ENCODE peak calls at places on chromosomes 4 and X, in eight cellular contexts. D is mucosa of descending colon; Z is CD8-positive, alpha-beta memory T cell; W is mesendoderm; U is aorta; F is AG04449; J is A172; O is activated T-cell treated with anti-CD3 and anti-CD28 coated beads, Interleukin-2, amount 50 U/mL, for 72 hours. I is an unnamed sample.
A peak's percentile ranks its signal among the peaks of the same experiment; 100 is the strongest.

GRCh38 chr4:184396570-184397515 is 77.5 kb downstream of the IRF2 start:
- DNase-seq in U (no peak), F (no peak), Z (no peak), D (no peak), O (no peak), J (no peak), W (no peak), I (no peak)

GRCh38 chrX:46595084-46595483 is 21.5 kb downstream of the CHST7 start:
- DNase-seq in U (no peak), D (no peak), W (no peak), J (no peak), O (no peak), F (no peak), Z (no peak), I (no peak)

GRCh38 chr4:81052119-81053068 is 21.9 kb downstream of the BMP3 start:
- DNase-seq in Z (peak; percentile 12), D (no peak), J (peak; percentile 40), F (peak; percentile 9), W (peak; percentile 84), O (peak; percentile 39), U (no peak), I (peak; percentile 91)

GRCh38 chr4:23036503-23036902 is 343.8 kb downstream of the GBA3 start:
- DNase-seq in F (no peak), Z (no peak), W (no peak), U (no peak), D (no peak), O (no peak), J (no peak), I (no peak)

GRCh38 chr4:155954118-155954503 is 445 bp upstream of the CTSO start:
- DNase-seq in D (peak; percentile 50), O (no peak), F (no peak), Z (no peak), J (no peak), W (no peak), U (no peak), I (no peak)

GRCh38 chrX:40076750-40077149 is 21.0 kb downstream of the BCOR start:
- DNase-seq in O (no peak), Z (no peak), W (no peak), F (no peak), J (no peak), U (peak; percentile 36), D (no peak), I (no peak)

GRCh38 chr4:145216532-145216931 is 36.1 kb upstream of the OTUD4 start:
- DNase-seq in W (no peak), O (no peak), J (no peak), Z (no peak), U (no peak), D (no peak), F (no peak), I (peak; percentile 26)

GRCh38 chr4:139617702-139618490 is 47.7 kb upstream of the MGST2 start:
- DNase-seq in W (peak; percentile 57), F (no peak), J (no peak), Z (no peak), O (no peak), U (no peak), D (no peak), I (no peak)

GRCh38 chrX:17597836-17598434 is 139.4 kb upstream of the SCML1 start:
- DNase-seq in Z (no peak), F (no peak), O (no peak), W (no peak), D (peak; percentile 78), J (no peak), U (peak; percentile 91), I (peak; percentile 49)

GRCh38 chr4:5760246-5760645 is 49.2 kb downstream of the EVC start:
- DNase-seq in J (no peak), U (no peak), D (no peak), Z (no peak), W (no peak), O (no peak), F (no peak), I (no peak)

GRCh38 chr4:82981116-82981515 is 29.5 kb downstream of the LIN54 start:
- DNase-seq in D (no peak), O (no peak), J (no peak), W (no peak), Z (no peak), U (no peak), F (no peak), I (no peak)